ENCODE peak calls at places on chromosomes 1 and 21, in five cellular contexts. S is left colon; L is activated naive CD4-positive, alpha-beta T cell; N is BJ; Q is T-helper 1 cell. V is an unnamed sample.

GRCh38 chr21:37266515-37267221 is 466 bp downstream of the VPS26C start:
- DNase-seq in S (no peak), L (peak; percentile 65), N (no peak), Q (no peak), V (no peak)

GRCh38 chr1:26696645-26697440 is 1.0 kb downstream of the ARID1A start:
- DNase-seq in S (peak; percentile 34), L (peak; percentile 20), N (no peak), Q (peak; percentile 57), V (peak; percentile 54)

GRCh38 chr1:3063379-3064295 is 5.4 kb upstream of the PRDM16 start:
- DNase-seq in S (peak; percentile 15), L (no peak), N (no peak), Q (no peak), V (no peak)

GRCh38 chr1:77797991-77798390 is 18.5 kb downstream of the MIGA1 start:
- DNase-seq in S (no peak), L (no peak), N (no peak), Q (no peak), V (no peak)

GRCh38 chr1:19892628-19893168 is 10.5 kb downstream of the OTUD3 start:
- DNase-seq in S (no peak), L (no peak), N (no peak), Q (no peak), V (no peak)

GRCh38 chr21:43031121-43031624 is 44.5 kb downstream of the CBS start:
- DNase-seq in S (no peak), L (no peak), N (no peak), Q (no peak), V (no peak)

GRCh38 chr1:201739492-201740085 is 89.4 kb upstream of the IPO9 start:
- DNase-seq in S (peak; percentile 72), L (no peak), N (no peak), Q (peak; percentile 16), V (peak; percentile 19)

GRCh38 chr1:23627065-23627464 is 64.5 kb upstream of the RPL11 start:
- DNase-seq in S (no peak), L (no peak), N (no peak), Q (no peak), V (no peak)

GRCh38 chr1:212247987-212248386 is 37.2 kb upstream of the PPP2R5A start:
- DNase-seq in S (no peak), L (no peak), N (no peak), Q (no peak), V (no peak)

GRCh38 chr1:94286864-94287437 is 49.6 kb upstream of the ARHGAP29 start:
- DNase-seq in S (no peak), L (no peak), N (no peak), Q (no peak), V (no peak)

GRCh38 chr1:114718661-114719423 is 2.3 kb upstream of the NRAS start:
- DNase-seq in S (no peak), L (no peak), N (no peak), Q (no peak), V (no peak)

GRCh38 chr1:159943908-159944622 is 1.3 kb downstream of the IGSF9 start:
- DNase-seq in S (peak; percentile 24), L (no peak), N (no peak), Q (no peak), V (no peak)

GRCh38 chr1:150876111-150876434 is 326 bp downstream of the ARNT start:
- DNase-seq in S (no peak), L (no peak), N (no peak), Q (no peak), V (no peak)

GRCh38 chr21:27429612-27430361 is 462.9 kb upstream of the ADAMTS5 start:
- DNase-seq in S (no peak), L (no peak), N (peak; percentile 59), Q (no peak), V (no peak)

GRCh38 chr1:12296623-12297022 is 66.8 kb downstream of the VPS13D start:
- DNase-seq in S (no peak), L (no peak), N (peak; percentile 63), Q (peak; percentile 71), V (no peak)

GRCh38 chr1:91165033-91165654 is 143.3 kb upstream of the ZNF644 start:
- DNase-seq in S (peak; percentile 69), L (peak; percentile 24), N (no peak), Q (peak; percentile 42), V (peak; percentile 44)

GRCh38 chr1:22665752-22666151 is 12.7 kb downstream of the C1QB start:
- DNase-seq in S (no peak), L (no peak), N (no peak), Q (no peak), V (no peak)

GRCh38 chr1:176243746-176244145 is 36.7 kb upstream of the COP1 start:
- DNase-seq in S (no peak), L (no peak), N (no peak), Q (no peak), V (no peak)

GRCh38 chr1:114340906-114341698 is 169.9 kb downstream of the TRIM33 start:
- DNase-seq in S (no peak), L (no peak), N (no peak), Q (peak; percentile 88), V (peak; percentile 26)

GRCh38 chr1:235902638-235903542 is 36.2 kb upstream of the LYST start:
- DNase-seq in S (peak; percentile 89), L (no peak), N (peak; percentile 89), Q (no peak), V (no peak)

GRCh38 chr21:41966872-41967621 is 13.2 kb upstream of the C2CD2 start:
- DNase-seq in S (no peak), L (no peak), N (no peak), Q (no peak), V (no peak)

GRCh38 chr1:238962941-238963340 is 423.4 kb upstream of the CHRM3 start:
- DNase-seq in S (no peak), L (no peak), N (no peak), Q (no peak), V (no peak)

V was measured in stimulated activated CD8-positive, alpha-beta memory T cell treated with anti-CD3 and anti-CD28 coated beads, Interleukin-2, amount 100 ng/mL, for 1 hour.